ENCODE peak calls at places on chromosomes 1 and 21, in four cellular contexts. R is neural progenitor cell, E is HFF-Myc, B is upper lobe of right lung. I is an unnamed sample.

GRCh38 chr21:35169574-35169973 is 120.5 kb upstream of the RUNX1 start:
- DNase-seq in R (no peak), E (no peak), B (no peak), I (no peak)

GRCh38 chr1:15513192-15513591 is 10.8 kb downstream of the CASP9 start:
- DNase-seq in R (no peak), E (no peak), B (no peak), I (no peak)

GRCh38 chr1:97739596-97740103 is 181.2 kb downstream of the DPYD start:
- DNase-seq in R (peak), E (no peak), B (no peak), I (no peak)

GRCh38 chr1:94707321-94708298 is 112.5 kb upstream of the SLC44A3 start:
- DNase-seq in R (no peak), E (no peak), B (no peak), I (peak)

GRCh38 chr1:222970711-222971110 is 155.9 kb downstream of the DISP1 start:
- DNase-seq in R (no peak), E (no peak), B (no peak), I (no peak)

GRCh38 chr21:24514081-24514733 is 1093.1 kb downstream of the MRPL39 start:
- DNase-seq in R (no peak), E (no peak), B (no peak), I (no peak)

GRCh38 chr1:29197993-29198392 is 16.3 kb upstream of the SRSF4 start:
- DNase-seq in R (no peak), E (no peak), B (no peak), I (no peak)

GRCh38 chr1:44212355-44213221 is 683 bp upstream of the DMAP1 start:
- DNase-seq in R (no peak), E (no peak), B (no peak), I (no peak)

GRCh38 chr1:10617318-10617717 is 142.6 kb downstream of the PEX14 start:
- DNase-seq in R (no peak), E (no peak), B (no peak), I (no peak)

GRCh38 chr1:212915245-212916091 is 34.9 kb upstream of the VASH2 start:
- DNase-seq in R (peak), E (no peak), B (no peak), I (peak)

GRCh38 chr1:107866870-107867269 is 98.1 kb downstream of the VAV3 start:
- DNase-seq in R (no peak), E (no peak), B (no peak), I (no peak)

GRCh38 chr1:7232936-7233540 is 447.8 kb downstream of the CAMTA1 start:
- DNase-seq in R (no peak), E (no peak), B (no peak), I (no peak)

GRCh38 chr1:226846801-226847200 is 23.6 kb upstream of the PSEN2 start:
- DNase-seq in R (no peak), E (no peak), B (no peak), I (no peak)

GRCh38 chr1:168470821-168471473 is 72.8 kb downstream of the XCL2 start:
- DNase-seq in R (no peak), E (peak), B (no peak), I (no peak)

GRCh38 chr1:197521118-197521739 is 253.2 kb downstream of the CRB1 start:
- DNase-seq in R (peak), E (peak), B (no peak), I (no peak)

GRCh38 chr1:70441392-70442035 is 30.4 kb downstream of the CTH start:
- DNase-seq in R (no peak), E (no peak), B (no peak), I (no peak)

GRCh38 chr1:234869182-234870019 is 259.2 kb downstream of the TOMM20 start:
- DNase-seq in R (no peak), E (no peak), B (no peak), I (peak)

GRCh38 chr21:39972471-39972870 is 105.2 kb downstream of the PCP4 start:
- DNase-seq in R (no peak), E (no peak), B (no peak), I (no peak)

GRCh38 chr1:10328534-10328933 is 70.3 kb upstream of the PGD start:
- DNase-seq in R (no peak), E (no peak), B (no peak), I (no peak)

GRCh38 chr21:46191686-46192575 is 7.7 kb upstream of the SPATC1L start:
- DNase-seq in R (no peak), E (no peak), B (peak), I (no peak)

GRCh38 chr1:17615959-17616358 is 76.5 kb downstream of the ARHGEF10L start:
- DNase-seq in R (no peak), E (no peak), B (no peak), I (no peak)

GRCh38 chr1:17618558-17619247 is 79.2 kb downstream of the ARHGEF10L start:
- DNase-seq in R (no peak), E (no peak), B (no peak), I (no peak)

GRCh38 chr1:17616731-17617279 is 77.3 kb downstream of the ARHGEF10L start:
- DNase-seq in R (no peak), E (no peak), B (no peak), I (no peak)

GRCh38 chr1:17620448-17620847 is 81.0 kb downstream of the ARHGEF10L start:
- DNase-seq in R (no peak), E (no peak), B (no peak), I (no peak)

DNA sequence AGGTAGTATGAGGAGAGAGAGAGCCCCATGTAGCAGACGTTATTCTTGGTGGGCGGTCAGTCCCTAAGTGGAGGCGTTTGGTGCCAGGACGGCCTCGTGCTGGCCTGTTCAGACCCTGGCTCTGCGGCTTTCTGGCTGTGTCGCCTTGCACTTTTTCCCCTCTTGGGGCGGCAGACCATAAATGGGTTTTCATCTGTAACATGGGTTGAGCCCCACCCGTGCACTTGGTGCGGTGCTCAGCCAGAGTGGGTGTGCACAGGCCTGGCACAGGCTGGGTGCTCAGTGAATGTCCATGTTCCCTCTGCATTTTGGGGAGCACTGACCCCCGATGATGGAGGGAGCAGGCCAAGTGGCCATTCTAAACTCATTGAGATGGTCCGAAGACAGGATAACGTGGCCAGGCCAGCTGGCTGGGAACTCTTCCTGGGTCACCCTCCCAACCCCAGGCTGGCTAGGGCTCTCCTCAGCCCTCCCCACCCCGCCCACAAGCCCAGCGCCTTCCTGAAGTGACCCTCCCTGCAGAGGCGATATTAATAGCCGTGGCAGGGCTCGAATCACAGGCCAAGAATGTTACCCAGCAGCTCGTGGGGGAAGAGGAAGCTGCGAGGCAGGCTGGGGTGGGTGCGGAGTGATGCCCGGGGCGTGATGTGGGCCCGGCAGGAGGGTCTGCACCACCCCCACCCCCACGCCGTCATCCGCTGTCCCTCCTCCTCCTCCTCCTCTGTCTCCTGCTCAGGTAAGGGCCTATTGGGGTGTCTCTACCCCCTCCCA is 78.5 kb downstream of the ARHGEF10L start:
- DNase-seq in R (no peak), E (no peak), B (peak), I (peak)
- TF ChIP-seq CTCF in R (no peak), E (no peak), B (no peak), I (no peak)

GRCh38 chr1:115463347-115463746 is 125.3 kb upstream of the NGF start:
- DNase-seq in R (no peak), E (no peak), B (no peak), I (no peak)

GRCh38 chr1:115459161-115459560 is 121.1 kb upstream of the NGF start:
- DNase-seq in R (no peak), E (no peak), B (no peak), I (no peak)

GRCh38 chr1:115462677-115463076 is 124.6 kb upstream of the NGF start:
- DNase-seq in R (no peak), E (no peak), B (no peak), I (no peak)

GRCh38 chr1:115458426-115459114 is 120.5 kb upstream of the NGF start:
- DNase-seq in R (no peak), E (no peak), B (no peak), I (no peak)

GRCh38 chr1:115461526-115461925 is 123.5 kb upstream of the NGF start:
- DNase-seq in R (no peak), E (no peak), B (no peak), I (no peak)
- TF ChIP-seq CTCF in R (no peak), E (no peak), B (no peak), I (no peak)

DNA sequence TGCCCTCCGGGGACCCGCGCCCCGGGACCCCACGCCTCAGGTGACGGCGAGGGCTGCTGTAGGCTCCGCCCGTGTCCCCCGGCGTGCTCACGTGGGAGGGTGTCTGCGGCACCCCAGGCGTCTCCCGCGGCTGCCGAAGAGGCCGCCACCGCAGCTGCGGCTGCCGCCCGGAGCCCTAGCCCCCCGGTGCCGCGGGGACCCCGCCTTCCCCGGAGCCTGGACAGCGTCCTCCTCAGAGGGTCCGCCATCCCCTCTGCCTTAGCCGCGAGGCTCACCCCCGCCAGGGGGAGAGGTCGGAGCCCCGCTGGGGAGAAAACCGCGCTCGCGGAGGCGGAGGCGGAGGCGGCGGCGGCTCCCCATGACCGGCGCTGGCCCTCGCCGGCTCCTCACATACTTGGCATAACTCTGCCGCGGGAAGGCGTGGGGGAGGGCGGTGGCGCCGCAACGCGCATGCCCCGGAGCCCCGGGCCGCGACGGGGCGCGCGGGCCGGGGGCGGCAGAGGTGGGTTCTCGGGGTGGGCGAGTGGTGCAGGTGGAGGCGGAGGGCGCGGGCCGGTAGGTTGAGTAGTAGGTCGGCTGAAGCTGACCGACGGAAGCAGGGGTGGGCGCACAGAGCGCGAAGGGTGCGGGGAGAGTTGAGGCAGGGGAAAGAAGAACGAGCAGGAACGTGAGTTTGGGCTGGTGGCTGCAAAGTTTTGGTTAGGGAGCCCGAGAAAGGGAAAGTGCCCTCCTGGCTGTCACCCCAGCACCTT is 700 bp upstream of the SYDE2 start:
- DNase-seq in R (peak), E (no peak), B (peak), I (peak)
- TF ChIP-seq CTCF in R (peak), E (no peak), B (no peak), I (no peak)

DNA sequence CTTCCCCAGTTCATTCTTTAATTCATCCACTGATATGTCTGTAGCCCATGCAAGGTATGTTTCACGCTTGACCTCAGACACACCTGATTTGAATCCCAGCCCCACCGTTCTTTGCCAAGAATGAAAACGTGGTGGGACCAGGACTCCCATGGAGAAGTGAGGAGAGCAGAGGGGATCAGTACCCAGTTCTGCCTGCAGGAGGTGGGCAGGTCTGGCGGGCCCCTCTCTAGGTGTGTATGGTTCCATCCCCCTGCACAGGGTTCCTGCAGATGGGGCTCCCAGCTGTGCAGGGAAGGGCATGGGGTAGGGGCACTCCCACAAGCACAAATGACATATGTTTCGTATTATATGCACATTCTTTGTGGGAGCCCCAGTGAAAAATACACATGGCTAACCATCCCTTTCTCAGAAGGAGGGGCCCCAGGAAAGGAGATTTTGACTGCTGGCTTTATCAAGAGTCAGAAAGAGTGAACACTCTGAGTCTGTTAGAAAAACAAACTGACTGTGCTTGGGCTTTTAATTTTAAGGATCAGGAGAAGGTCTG is 144.6 kb downstream of the PLPP3 start:
- DNase-seq in R (no peak), E (no peak), B (no peak), I (no peak)
- TF ChIP-seq CTCF in R (peak), E (peak), B (no peak), I (no peak)

GRCh38 chr1:38241594-38242331 is 195.2 kb upstream of the POU3F1 start:
- DNase-seq in R (no peak), E (no peak), B (no peak), I (no peak)
- TF ChIP-seq CTCF in R (no peak), E (no peak), B (no peak), I (no peak)

GRCh38 chr1:3785458-3786157 is 10.7 kb downstream of the LRRC47 start:
- DNase-seq in R (peak), E (no peak), B (no peak), I (no peak)
- TF ChIP-seq CTCF in R (peak), E (peak), B (no peak), I (no peak)

I was measured in uterus.